ENCODE peak calls at places on chromosomes 13 and 19, in nine cellular contexts. One of them, this sample, is unnamed. For H3K9me3 and H3K36me3, the result is how much of the 10 kb centered on the place peaks cover.

GRCh38 chr13:66809496-66809895 is 420.6 kb downstream of the PCDH9 start:
- DNase-seq in Panc1: no peak
- DNase-seq in mammary epithelial cell: no peak
- DNase-seq in psoas muscle: no peak
- DNase-seq in tibial nerve: no peak
- DNase-seq in aorta: no peak
- DNase-seq in WERI-Rb-1: no peak
- DNase-seq in spleen: no peak
- DNase-seq in gastrocnemius medialis: no peak
- DNase-seq in this sample: no peak

GRCh38 chr13:73069206-73069815 is 10.5 kb downstream of the KLF5 start:
- DNase-seq in Panc1: no peak
- DNase-seq in mammary epithelial cell: no peak
- DNase-seq in psoas muscle: no peak
- DNase-seq in tibial nerve: no peak
- DNase-seq in aorta: no peak
- DNase-seq in WERI-Rb-1: no peak
- DNase-seq in spleen: no peak
- DNase-seq in gastrocnemius medialis: no peak
- DNase-seq in this sample: no peak

GRCh38 chr13:113813749-113814434 is 50.0 kb downstream of the GAS6 start:
- DNase-seq in Panc1: no peak
- DNase-seq in mammary epithelial cell: no peak
- DNase-seq in psoas muscle: peak
- DNase-seq in tibial nerve: no peak
- DNase-seq in aorta: no peak
- DNase-seq in WERI-Rb-1: no peak
- DNase-seq in spleen: peak
- DNase-seq in gastrocnemius medialis: no peak
- DNase-seq in this sample: no peak

GRCh38 chr19:7795555-7796161 is 32.6 kb downstream of the CLEC4M start:
- DNase-seq in Panc1: no peak
- DNase-seq in mammary epithelial cell: no peak
- DNase-seq in psoas muscle: no peak
- DNase-seq in tibial nerve: no peak
- DNase-seq in aorta: no peak
- DNase-seq in WERI-Rb-1: no peak
- DNase-seq in spleen: no peak
- DNase-seq in gastrocnemius medialis: no peak
- DNase-seq in this sample: no peak

GRCh38 chr19:8304841-8305621 is 3.1 kb downstream of the CD320 start:
- DNase-seq in Panc1: no peak
- DNase-seq in mammary epithelial cell: no peak
- DNase-seq in psoas muscle: no peak
- DNase-seq in tibial nerve: peak
- DNase-seq in aorta: peak
- DNase-seq in WERI-Rb-1: peak
- DNase-seq in spleen: peak
- DNase-seq in gastrocnemius medialis: peak
- DNase-seq in this sample: no peak

GRCh38 chr13:46797468-46798237 is 692 bp upstream of the ESD start:
- DNase-seq in Panc1: no peak
- DNase-seq in mammary epithelial cell: no peak
- DNase-seq in psoas muscle: no peak
- DNase-seq in tibial nerve: no peak
- DNase-seq in aorta: no peak
- DNase-seq in WERI-Rb-1: no peak
- DNase-seq in spleen: no peak
- DNase-seq in gastrocnemius medialis: no peak
- DNase-seq in this sample: no peak

GRCh38 chr13:110726726-110727125 is 13.2 kb downstream of the ING1 start:
- DNase-seq in Panc1: no peak
- DNase-seq in mammary epithelial cell: no peak
- DNase-seq in psoas muscle: no peak
- DNase-seq in tibial nerve: no peak
- DNase-seq in aorta: no peak
- DNase-seq in WERI-Rb-1: no peak
- DNase-seq in spleen: peak
- DNase-seq in gastrocnemius medialis: no peak
- DNase-seq in this sample: peak

GRCh38 chr13:23753523-23753922 is 135.7 kb downstream of the MIPEP start:
- DNase-seq in Panc1: no peak
- DNase-seq in mammary epithelial cell: peak
- DNase-seq in psoas muscle: no peak
- DNase-seq in tibial nerve: no peak
- DNase-seq in aorta: no peak
- DNase-seq in WERI-Rb-1: no peak
- DNase-seq in spleen: no peak
- DNase-seq in gastrocnemius medialis: no peak
- DNase-seq in this sample: no peak

GRCh38 chr13:50277127-50277526 is 261.9 kb downstream of the KCNRG start:
- DNase-seq in Panc1: no peak
- DNase-seq in mammary epithelial cell: peak
- DNase-seq in psoas muscle: no peak
- DNase-seq in tibial nerve: no peak
- DNase-seq in aorta: no peak
- DNase-seq in WERI-Rb-1: no peak
- DNase-seq in spleen: no peak
- DNase-seq in gastrocnemius medialis: no peak
- DNase-seq in this sample: no peak

GRCh38 chr13:50280538-50280937 is 265.3 kb downstream of the KCNRG start:
- DNase-seq in Panc1: no peak
- DNase-seq in mammary epithelial cell: no peak
- DNase-seq in psoas muscle: no peak
- DNase-seq in tibial nerve: no peak
- DNase-seq in aorta: no peak
- DNase-seq in WERI-Rb-1: no peak
- DNase-seq in spleen: no peak
- DNase-seq in gastrocnemius medialis: no peak
- DNase-seq in this sample: no peak

GRCh38 chr13:50275392-50276063 is 260.3 kb downstream of the KCNRG start:
- DNase-seq in Panc1: no peak
- DNase-seq in mammary epithelial cell: peak
- DNase-seq in psoas muscle: no peak
- DNase-seq in tibial nerve: no peak
- DNase-seq in aorta: no peak
- DNase-seq in WERI-Rb-1: no peak
- DNase-seq in spleen: no peak
- DNase-seq in gastrocnemius medialis: no peak
- DNase-seq in this sample: no peak

GRCh38 chr13:50276550-50276949 is 261.3 kb downstream of the KCNRG start:
- DNase-seq in Panc1: no peak
- DNase-seq in mammary epithelial cell: no peak
- DNase-seq in psoas muscle: no peak
- DNase-seq in tibial nerve: no peak
- DNase-seq in aorta: no peak
- DNase-seq in WERI-Rb-1: no peak
- DNase-seq in spleen: no peak
- DNase-seq in gastrocnemius medialis: no peak
- DNase-seq in this sample: no peak

DNA sequence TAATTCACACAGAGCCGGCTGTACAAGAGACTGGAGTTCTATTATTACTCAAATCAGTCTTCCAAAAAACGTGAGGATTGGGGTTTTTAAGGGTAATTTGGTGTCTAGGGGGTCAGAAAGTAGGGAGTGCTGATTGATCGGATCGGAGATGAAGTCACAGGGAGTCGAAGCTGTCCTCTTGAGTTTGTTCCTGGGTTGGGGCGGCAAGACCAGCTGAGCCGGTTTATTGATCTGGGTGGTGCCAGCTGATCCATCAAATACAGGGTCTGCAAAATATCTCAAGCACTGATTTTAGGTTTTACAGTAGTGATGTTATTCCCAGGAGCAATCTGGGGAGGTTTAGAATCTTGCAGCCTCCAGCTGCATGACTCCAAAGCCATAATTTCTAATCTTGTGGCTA is 262.7 kb downstream of the KCNRG start:
- DNase-seq in Panc1: no peak
- DNase-seq in mammary epithelial cell: no peak
- DNase-seq in psoas muscle: no peak
- DNase-seq in tibial nerve: no peak
- DNase-seq in aorta: no peak
- DNase-seq in WERI-Rb-1: no peak
- DNase-seq in spleen: no peak
- DNase-seq in gastrocnemius medialis: no peak
- DNase-seq in this sample: no peak
- H3K9me3 ChIP-seq in Panc1: under half
- H3K9me3 ChIP-seq in mammary epithelial cell: under half
- H3K9me3 ChIP-seq in psoas muscle: under half
- H3K9me3 ChIP-seq in tibial nerve: under half
- H3K9me3 ChIP-seq in aorta: under half
- H3K9me3 ChIP-seq in WERI-Rb-1: under half
- H3K9me3 ChIP-seq in spleen: under half
- H3K9me3 ChIP-seq in gastrocnemius medialis: under half
- H3K9me3 ChIP-seq in this sample: under half

GRCh38 chr19:33394006-33394722 is 20.7 kb downstream of the CEBPG start:
- DNase-seq in Panc1: no peak
- DNase-seq in mammary epithelial cell: peak
- DNase-seq in psoas muscle: peak
- DNase-seq in tibial nerve: peak
- DNase-seq in aorta: peak
- DNase-seq in WERI-Rb-1: no peak
- DNase-seq in spleen: peak
- DNase-seq in gastrocnemius medialis: peak
- DNase-seq in this sample: no peak

GRCh38 chr19:33394723-33395560 is 21.4 kb downstream of the CEBPG start:
- DNase-seq in Panc1: no peak
- DNase-seq in mammary epithelial cell: no peak
- DNase-seq in psoas muscle: no peak
- DNase-seq in tibial nerve: no peak
- DNase-seq in aorta: no peak
- DNase-seq in WERI-Rb-1: no peak
- DNase-seq in spleen: peak
- DNase-seq in gastrocnemius medialis: peak
- DNase-seq in this sample: no peak

GRCh38 chr19:33392341-33393285 is 19.1 kb downstream of the CEBPG start:
- DNase-seq in Panc1: no peak
- DNase-seq in mammary epithelial cell: no peak
- DNase-seq in psoas muscle: no peak
- DNase-seq in tibial nerve: no peak
- DNase-seq in aorta: peak
- DNase-seq in WERI-Rb-1: peak
- DNase-seq in spleen: peak
- DNase-seq in gastrocnemius medialis: no peak
- DNase-seq in this sample: no peak

GRCh38 chr19:33391631-33392249 is 18.2 kb downstream of the CEBPG start:
- DNase-seq in Panc1: no peak
- DNase-seq in mammary epithelial cell: no peak
- DNase-seq in psoas muscle: no peak
- DNase-seq in tibial nerve: no peak
- DNase-seq in aorta: no peak
- DNase-seq in WERI-Rb-1: no peak
- DNase-seq in spleen: no peak
- DNase-seq in gastrocnemius medialis: no peak
- DNase-seq in this sample: no peak

GRCh38 chr19:33393286-33394005 is 19.9 kb downstream of the CEBPG start:
- DNase-seq in Panc1: no peak
- DNase-seq in mammary epithelial cell: no peak
- DNase-seq in psoas muscle: no peak
- DNase-seq in tibial nerve: no peak
- DNase-seq in aorta: peak
- DNase-seq in WERI-Rb-1: no peak
- DNase-seq in spleen: peak
- DNase-seq in gastrocnemius medialis: no peak
- DNase-seq in this sample: no peak
- H3K27ac ChIP-seq in Panc1: no peak
- H3K27ac ChIP-seq in mammary epithelial cell: peak
- H3K27ac ChIP-seq in psoas muscle: peak
- H3K27ac ChIP-seq in tibial nerve: peak
- H3K27ac ChIP-seq in aorta: no peak
- H3K27ac ChIP-seq in WERI-Rb-1: no peak
- H3K27ac ChIP-seq in spleen: peak
- H3K27ac ChIP-seq in gastrocnemius medialis: peak
- H3K27ac ChIP-seq in this sample: no peak

GRCh38 chr19:35032356-35032865 is 2.1 kb downstream of the SCN1B start:
- DNase-seq in Panc1: no peak
- DNase-seq in mammary epithelial cell: no peak
- DNase-seq in psoas muscle: no peak
- DNase-seq in tibial nerve: no peak
- DNase-seq in aorta: no peak
- DNase-seq in WERI-Rb-1: no peak
- DNase-seq in spleen: no peak
- DNase-seq in gastrocnemius medialis: no peak
- DNase-seq in this sample: no peak
- H3K36me3 ChIP-seq in Panc1: under half
- H3K36me3 ChIP-seq in mammary epithelial cell: under half
- H3K36me3 ChIP-seq in psoas muscle: under half
- H3K36me3 ChIP-seq in tibial nerve: half or more
- H3K36me3 ChIP-seq in aorta: under half
- H3K36me3 ChIP-seq in WERI-Rb-1: half or more
- H3K36me3 ChIP-seq in spleen: under half
- H3K36me3 ChIP-seq in gastrocnemius medialis: under half
- H3K36me3 ChIP-seq in this sample: under half

GRCh38 chr19:54480048-54480447 is 7.0 kb upstream of the CDC42EP5 start:
- DNase-seq in Panc1: no peak
- DNase-seq in mammary epithelial cell: no peak
- DNase-seq in psoas muscle: no peak
- DNase-seq in tibial nerve: no peak
- DNase-seq in aorta: no peak
- DNase-seq in WERI-Rb-1: no peak
- DNase-seq in spleen: no peak
- DNase-seq in gastrocnemius medialis: no peak
- DNase-seq in this sample: no peak
- H3K9me3 ChIP-seq in Panc1: under half
- H3K9me3 ChIP-seq in mammary epithelial cell: under half
- H3K9me3 ChIP-seq in psoas muscle: under half
- H3K9me3 ChIP-seq in tibial nerve: under half
- H3K9me3 ChIP-seq in aorta: under half
- H3K9me3 ChIP-seq in WERI-Rb-1: under half
- H3K9me3 ChIP-seq in spleen: under half
- H3K9me3 ChIP-seq in gastrocnemius medialis: under half
- H3K9me3 ChIP-seq in this sample: under half

GRCh38 chr19:17111766-17112165 is 36.2 kb downstream of the MYO9B start:
- DNase-seq in Panc1: no peak
- DNase-seq in mammary epithelial cell: no peak
- DNase-seq in psoas muscle: no peak
- DNase-seq in tibial nerve: no peak
- DNase-seq in aorta: no peak
- DNase-seq in WERI-Rb-1: no peak
- DNase-seq in spleen: no peak
- DNase-seq in gastrocnemius medialis: no peak
- DNase-seq in this sample: no peak
- H3K27ac ChIP-seq in Panc1: no peak
- H3K27ac ChIP-seq in mammary epithelial cell: no peak
- H3K27ac ChIP-seq in psoas muscle: no peak
- H3K27ac ChIP-seq in tibial nerve: peak
- H3K27ac ChIP-seq in aorta: no peak
- H3K27ac ChIP-seq in WERI-Rb-1: no peak
- H3K27ac ChIP-seq in spleen: peak
- H3K27ac ChIP-seq in gastrocnemius medialis: no peak
- H3K27ac ChIP-seq in this sample: no peak

DNA sequence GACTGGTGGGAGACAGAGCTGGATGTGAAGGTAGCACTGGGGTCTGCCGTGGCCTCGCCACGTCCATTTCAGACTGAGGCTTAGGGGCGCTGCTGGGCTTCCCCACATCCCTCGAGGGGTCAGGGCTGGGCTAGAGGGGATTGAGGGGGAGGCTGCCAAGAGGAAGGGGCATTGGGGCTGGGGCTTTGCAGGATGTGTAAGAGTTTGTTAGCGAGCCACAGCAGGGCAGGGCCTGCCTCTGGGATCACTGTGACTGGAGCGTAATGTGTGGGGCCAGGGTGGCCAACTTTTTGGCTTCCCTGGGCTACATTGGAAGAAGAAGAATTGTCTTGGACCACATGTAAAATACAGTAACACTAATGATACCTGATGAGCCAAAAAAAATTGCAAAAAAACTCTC is 14.1 kb downstream of the ARID3A start:
- DNase-seq in Panc1: no peak
- DNase-seq in mammary epithelial cell: no peak
- DNase-seq in psoas muscle: no peak
- DNase-seq in tibial nerve: no peak
- DNase-seq in aorta: no peak
- DNase-seq in WERI-Rb-1: no peak
- DNase-seq in spleen: no peak
- DNase-seq in gastrocnemius medialis: no peak
- DNase-seq in this sample: no peak
- H3K36me3 ChIP-seq in Panc1: under half
- H3K36me3 ChIP-seq in mammary epithelial cell: under half
- H3K36me3 ChIP-seq in psoas muscle: under half
- H3K36me3 ChIP-seq in tibial nerve: under half
- H3K36me3 ChIP-seq in aorta: under half
- H3K36me3 ChIP-seq in WERI-Rb-1: under half
- H3K36me3 ChIP-seq in spleen: under half
- H3K36me3 ChIP-seq in gastrocnemius medialis: under half
- H3K36me3 ChIP-seq in this sample: under half

This sample was measured in CD4-positive, CD25-positive, alpha-beta regulatory T cell.